ENCODE peak calls at places on chromosomes 4 and X, in nine cellular contexts. J is osteocyte; Y is neural progenitor cell; C is AG09319; I is activated T-cell treated with anti-CD3 and anti-CD28 coated beads, Interleukin-2, amount 50 U/mL, for 72 hours; U is T-helper 2 cell; B is iris pigment epithelial cell; F is Right ventricle myocardium superior; M is NCI-H1092. A is an unnamed sample.

GRCh38 chr4:149885896-149886295 is 70.3 kb upstream of the IQCM start:
- DNase-seq in F (no peak), Y (no peak), C (no peak), M (no peak), U (no peak), I (no peak), J (no peak), B (peak; percentile 80), A (no peak)

GRCh38 chr4:187236491-187236890 is 512.8 kb upstream of the FAT1 start:
- DNase-seq in M (no peak), U (no peak), C (no peak), I (no peak), B (peak; percentile 80), F (no peak), J (no peak), Y (no peak), A (no peak)

GRCh38 chr4:155678011-155678410 is 11.4 kb downstream of the GUCY1A1 start:
- DNase-seq in I (no peak), M (no peak), F (no peak), J (no peak), U (no peak), B (no peak), C (no peak), Y (no peak), A (no peak)

GRCh38 chr4:7582313-7583096 is 147.8 kb upstream of the PSAPL1 start:
- DNase-seq in C (no peak), B (no peak), I (no peak), F (no peak), Y (no peak), M (no peak), J (no peak), U (no peak), A (no peak)

GRCh38 chrX:153190384-153190783 is 11.3 kb downstream of the MAGEA1 start:
- DNase-seq in F (no peak), I (no peak), Y (no peak), J (no peak), B (peak; percentile 5), M (no peak), C (no peak), U (no peak), A (no peak)

GRCh38 chrX:40262641-40263560 is 165.1 kb upstream of the BCOR start:
- DNase-seq in M (no peak), Y (no peak), U (no peak), B (peak; percentile 53), F (no peak), J (no peak), C (no peak), I (no peak), A (no peak)

GRCh38 chrX:111868726-111869638 is 7.0 kb upstream of the TRPC5OS start:
- DNase-seq in J (no peak), Y (peak; percentile 66), F (no peak), B (peak; percentile 4), C (no peak), I (no peak), U (peak; percentile 2), M (no peak), A (no peak)

GRCh38 chrX:134734343-134735001 is 76.2 kb upstream of the PLAC1 start:
- DNase-seq in B (no peak), Y (no peak), C (no peak), J (no peak), M (peak; percentile 38), F (no peak), I (no peak), U (no peak), A (no peak)

GRCh38 chr4:139301821-139302611 is at the start of gene NDUFC1:
- DNase-seq in B (peak; percentile 65), U (peak; percentile 78), I (peak; percentile 73), M (peak; percentile 24), F (peak; percentile 55), C (no peak), J (peak; percentile 85), Y (peak; percentile 72), A (peak; percentile 77)

GRCh38 chr4:88865466-88865865 is 167.8 kb upstream of the NAP1L5 start:
- DNase-seq in J (no peak), I (no peak), B (peak; percentile 62), Y (no peak), F (no peak), U (no peak), M (no peak), C (no peak), A (no peak)

GRCh38 chrX:42680651-42681050 is 97.3 kb downstream of the PPP1R2C start:
- DNase-seq in M (no peak), J (no peak), U (no peak), Y (peak; percentile 57), I (no peak), C (no peak), B (peak; percentile 8), F (no peak), A (no peak)

GRCh38 chr4:7911044-7911578 is 28.6 kb downstream of the AFAP1 start:
- DNase-seq in I (no peak), C (peak; percentile 76), U (no peak), F (peak; percentile 53), M (no peak), B (peak; percentile 85), J (no peak), Y (peak; percentile 78), A (no peak)

GRCh38 chr4:41140410-41140809 is 73.9 kb downstream of the APBB2 start:
- DNase-seq in I (no peak), B (no peak), F (no peak), M (no peak), U (no peak), Y (peak; percentile 23), J (no peak), C (no peak), A (no peak)

GRCh38 chr4:144647095-144647959 is 1.4 kb downstream of the HHIP start:
- DNase-seq in I (peak; percentile 12), M (no peak), U (peak; percentile 76), F (no peak), B (no peak), C (no peak), J (no peak), Y (peak; percentile 36), A (peak; percentile 12)

GRCh38 chr4:77310931-77311330 is 153.9 kb downstream of the CCNG2 start:
- DNase-seq in Y (no peak), F (no peak), U (no peak), C (no peak), I (no peak), J (no peak), M (no peak), B (no peak), A (no peak)

GRCh38 chrX:24692305-24692704 is 1.4 kb upstream of the POLA1 start:
- DNase-seq in U (no peak), F (no peak), C (no peak), J (no peak), I (no peak), M (no peak), B (no peak), Y (peak; percentile 80), A (no peak)

GRCh38 chr4:100913685-100914084 is 395.9 kb upstream of the EMCN start:
- DNase-seq in Y (peak; percentile 14), J (no peak), F (no peak), U (no peak), B (no peak), M (no peak), I (no peak), C (no peak), A (no peak)

GRCh38 chr4:94934201-94934600 is 176.4 kb downstream of the BMPR1B start:
- DNase-seq in C (no peak), Y (no peak), J (no peak), U (no peak), B (peak; percentile 54), F (no peak), M (no peak), I (no peak), A (no peak)

GRCh38 chr4:14917305-14917647 is 85.0 kb upstream of the CPEB2 start:
- DNase-seq in B (no peak), U (no peak), M (no peak), J (no peak), I (no peak), F (no peak), C (no peak), Y (no peak), A (no peak)

GRCh38 chr4:75142377-75142776 is 209.5 kb downstream of the PARM1 start:
- DNase-seq in U (no peak), F (no peak), M (no peak), C (no peak), Y (no peak), B (peak; percentile 2), J (no peak), I (no peak), A (no peak)

GRCh38 chr4:114729339-114729738 is 130.7 kb downstream of the UGT8 start:
- DNase-seq in J (no peak), U (no peak), F (no peak), M (peak; percentile 35), Y (peak; percentile 8), C (no peak), I (no peak), B (no peak), A (no peak)

GRCh38 chrX:18290200-18290599 is 64.3 kb downstream of the SCML2 start:
- DNase-seq in U (no peak), M (no peak), Y (peak; percentile 15), F (no peak), B (no peak), I (no peak), J (no peak), C (no peak), A (no peak)

GRCh38 chr4:87420431-87420830 is 1.9 kb upstream of the NUDT9 start:
- DNase-seq in C (no peak), I (no peak), M (no peak), U (no peak), B (no peak), F (no peak), Y (no peak), J (no peak), A (no peak)

GRCh38 chr4:181478675-181479074 is 764.5 kb upstream of the TENM3 start:
- DNase-seq in I (no peak), M (no peak), Y (no peak), F (no peak), B (no peak), C (no peak), U (no peak), J (no peak), A (no peak)

GRCh38 chr4:25861951-25862410 is 807 bp downstream of the SEL1L3 start:
- DNase-seq in F (no peak), I (peak; percentile 68), Y (peak; percentile 55), M (no peak), J (no peak), U (peak; percentile 80), B (peak; percentile 38), C (no peak), A (peak; percentile 54)

GRCh38 chrX:71998836-71999509 is 88.3 kb downstream of the NHSL2 start:
- DNase-seq in U (peak; percentile 9), M (no peak), I (peak; percentile 30), J (peak; percentile 60), C (no peak), F (no peak), Y (peak; percentile 49), B (peak; percentile 16), A (peak; percentile 34)

GRCh38 chrX:6052111-6052745 is 176.4 kb downstream of the NLGN4X start:
- DNase-seq in I (no peak), C (no peak), B (no peak), Y (no peak), F (no peak), U (no peak), M (no peak), J (no peak), A (no peak)

GRCh38 chrX:48498374-48498809 is 10.4 kb upstream of the PORCN start:
- DNase-seq in B (peak; percentile 59), I (no peak), U (no peak), F (no peak), C (no peak), M (no peak), J (no peak), Y (no peak), A (no peak)

GRCh38 chr4:89820005-89820404 is 17.0 kb downstream of the SNCA start:
- DNase-seq in U (no peak), J (no peak), I (no peak), F (no peak), M (no peak), Y (no peak), C (no peak), B (no peak), A (no peak)

GRCh38 chr4:176302283-176303275 is 17.2 kb upstream of the SPCS3 start:
- DNase-seq in J (no peak), F (no peak), C (peak; percentile 19), I (no peak), U (no peak), Y (no peak), B (peak; percentile 88), M (no peak), A (no peak)

GRCh38 chrX:6227445-6227820 is 1.2 kb downstream of the NLGN4X start:
- DNase-seq in F (no peak), Y (peak; percentile 31), M (peak; percentile 46), B (no peak), C (no peak), I (no peak), U (no peak), J (no peak), A (no peak)

A was measured in activated CD4-positive, alpha-beta T cell treated with anti-CD3 and anti-CD28 coated beads for 48 hours.